ENCODE peak calls at places on chromosomes 4 and X, in ten cellular contexts. M is tibial nerve; P is AG04450; K is right atrium auricular region; W is CD4-positive, alpha-beta memory T cell; X is heart left ventricle; G is testis; N is astrocyte; T is astrocyte of the cerebellum; F is cardiac fibroblast. Y is an unnamed sample.

GRCh38 chrX:45758319-45758718 is 557.6 kb upstream of the DIPK2B start:
- DNase-seq in P (peak), G (no peak), F (peak), K (no peak), N (peak), X (no peak), M (no peak), T (peak), W (peak), Y (no peak)

GRCh38 chrX:110734894-110735541 is 60.6 kb downstream of the CHRDL1 start:
- DNase-seq in N (peak), F (peak), X (no peak), T (peak), M (no peak), W (no peak), P (no peak), G (no peak), K (no peak), Y (peak)

GRCh38 chr4:37685726-37686372 is 327 bp downstream of the RELL1 start:
- DNase-seq in F (peak), K (no peak), N (no peak), X (no peak), P (no peak), G (peak), M (peak), T (no peak), W (no peak), Y (no peak)

GRCh38 chrX:154021131-154021611 is 1.5 kb upstream of the IRAK1 start:
- DNase-seq in F (peak), T (no peak), X (no peak), M (no peak), P (no peak), G (no peak), N (peak), W (no peak), K (no peak), Y (no peak)

GRCh38 chrX:295136-295535 is 14.0 kb downstream of the PLCXD1 start:
- DNase-seq in W (no peak), P (no peak), G (no peak), M (no peak), F (no peak), K (no peak), N (no peak), T (no peak), X (no peak), Y (no peak)

GRCh38 chr4:40204507-40205258 is 7.9 kb downstream of the RHOH start:
- DNase-seq in X (no peak), M (no peak), N (no peak), F (no peak), P (no peak), K (no peak), W (no peak), T (no peak), G (no peak), Y (no peak)

GRCh38 chr4:163495900-163496299 is 1.4 kb downstream of the TMA16 start:
- DNase-seq in X (no peak), W (peak), M (no peak), T (no peak), F (no peak), K (no peak), G (no peak), N (no peak), P (no peak), Y (no peak)

GRCh38 chr4:94372579-94372978 is 29.9 kb upstream of the HPGDS start:
- DNase-seq in M (no peak), G (no peak), N (no peak), P (no peak), T (no peak), X (no peak), K (no peak), W (no peak), F (no peak), Y (no peak)

GRCh38 chr4:23932935-23933334 is 43.1 kb upstream of the PPARGC1A start:
- DNase-seq in N (peak), F (peak), M (no peak), X (no peak), P (no peak), K (no peak), T (peak), G (no peak), W (no peak), Y (no peak)

GRCh38 chr4:7280906-7281305 is 88.6 kb downstream of the SORCS2 start:
- DNase-seq in W (no peak), M (no peak), P (no peak), T (no peak), G (no peak), K (no peak), F (no peak), N (peak), X (no peak), Y (no peak)

GRCh38 chrX:30910124-30910860 is 21.2 kb upstream of the TAB3 start:
- DNase-seq in K (no peak), M (no peak), P (no peak), T (peak), N (peak), F (peak), X (no peak), G (no peak), W (no peak), Y (no peak)

GRCh38 chr4:29983890-29984289 is 736.3 kb upstream of the PCDH7 start:
- DNase-seq in X (no peak), K (no peak), G (no peak), T (no peak), F (no peak), M (no peak), P (no peak), N (no peak), W (no peak), Y (no peak)

GRCh38 chr4:112938461-112939058 is 110.9 kb upstream of the ANK2 start:
- DNase-seq in X (no peak), P (peak), F (peak), K (no peak), G (no peak), N (peak), M (no peak), T (peak), W (peak), Y (peak)

GRCh38 chr4:1047976-1048780 is 36.8 kb downstream of the FGFRL1 start:
- DNase-seq in G (no peak), N (no peak), T (no peak), W (no peak), M (no peak), F (no peak), X (peak), K (no peak), P (no peak), Y (no peak)

GRCh38 chr4:84673475-84674230 is 90.7 kb downstream of the CDS1 start:
- DNase-seq in W (no peak), F (peak), P (peak), K (no peak), N (peak), M (no peak), X (no peak), G (no peak), T (peak), Y (no peak)

GRCh38 chr4:38805530-38806145 is 1.0 kb upstream of the TLR1 start:
- DNase-seq in M (peak), N (no peak), G (peak), T (no peak), W (no peak), P (no peak), X (peak), K (no peak), F (peak), Y (no peak)

GRCh38 chrX:49291615-49292337 is 11.7 kb upstream of the GAGE10 start:
- DNase-seq in K (no peak), P (peak), N (peak), F (peak), G (peak), X (no peak), W (peak), T (peak), M (peak), Y (no peak)

GRCh38 chrX:18639280-18639679 is 32.6 kb downstream of the RS1 start:
- DNase-seq in M (no peak), T (no peak), N (no peak), P (no peak), W (no peak), F (no peak), G (no peak), X (no peak), K (no peak), Y (no peak)

GRCh38 chr4:23163649-23164436 is 471.1 kb downstream of the GBA3 start:
- DNase-seq in P (no peak), W (no peak), N (peak), T (peak), X (no peak), M (no peak), K (no peak), G (no peak), F (no peak), Y (no peak)

GRCh38 chr4:117817316-117817715 is 217.0 kb upstream of the NDST3 start:
- DNase-seq in N (peak), G (no peak), K (no peak), W (no peak), M (no peak), F (no peak), X (no peak), P (no peak), T (no peak), Y (no peak)

GRCh38 chrX:7996414-7996813 is 69.2 kb upstream of the PNPLA4 start:
- DNase-seq in X (no peak), N (peak), M (peak), F (peak), K (no peak), P (no peak), T (peak), G (peak), W (peak), Y (no peak)

GRCh38 chr4:70559216-70559830 is 32.7 kb upstream of the AMBN start:
- DNase-seq in P (no peak), T (peak), M (peak), N (peak), G (peak), W (peak), X (no peak), F (peak), K (no peak), Y (no peak)

GRCh38 chr4:60201052-60201673 is 999.0 kb upstream of the ADGRL3 start:
- DNase-seq in K (no peak), T (peak), F (peak), P (peak), M (peak), N (peak), W (no peak), G (peak), X (no peak), Y (peak)

GRCh38 chr4:108337923-108338322 is 169.2 kb upstream of the LEF1 start:
- DNase-seq in G (no peak), K (no peak), P (no peak), N (peak), F (peak), X (no peak), T (no peak), W (no peak), M (no peak), Y (no peak)

DNA sequence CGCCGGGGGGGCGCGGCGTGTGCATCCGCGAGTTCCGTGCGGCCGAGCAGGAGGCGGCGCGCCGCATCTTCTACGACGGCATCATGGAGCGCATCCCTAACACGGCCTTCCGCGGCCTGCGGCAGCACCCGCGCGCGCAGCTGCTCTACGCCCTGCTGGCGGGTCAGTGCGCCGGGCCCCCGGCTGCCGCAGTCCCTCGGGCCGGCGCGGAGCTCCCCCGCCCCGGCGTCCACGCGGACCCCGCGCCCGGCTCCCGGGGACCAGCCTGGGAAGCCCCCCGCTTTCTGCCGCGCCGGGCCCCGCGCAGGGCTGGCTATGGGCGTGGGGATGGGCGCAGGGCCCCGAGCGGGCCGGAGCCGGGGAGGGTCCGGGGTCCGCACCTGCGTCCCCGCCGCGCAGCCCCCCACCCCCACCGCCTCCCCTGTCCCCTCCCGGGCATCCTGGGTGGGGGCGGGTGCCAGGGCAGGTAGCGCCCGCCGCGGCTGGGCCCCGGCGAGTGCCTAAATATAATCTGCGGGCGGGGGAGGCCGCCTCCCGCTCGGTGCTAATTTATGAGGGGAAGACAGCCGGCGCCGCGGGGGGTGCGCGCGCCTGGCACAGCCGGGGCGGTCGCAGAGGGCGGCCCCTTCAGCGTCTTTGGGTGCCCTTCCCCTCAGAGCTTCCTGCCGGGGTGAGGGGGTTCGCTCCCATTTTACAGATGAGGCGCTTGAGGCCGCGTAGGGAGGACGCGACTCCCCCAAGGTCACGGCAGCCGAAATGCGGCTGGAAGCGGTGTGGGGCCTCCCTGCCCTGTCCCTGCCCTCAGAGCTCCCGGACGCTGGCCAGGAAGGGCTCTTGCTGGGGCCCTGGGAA is 825 bp downstream of the NAT8L start:
- DNase-seq in G (no peak), M (no peak), X (peak), T (no peak), W (no peak), P (no peak), K (no peak), F (no peak), N (no peak), Y (no peak)
- H3K4me3 ChIP-seq in G (peak), M (no peak), X (no peak), T (no peak), W (no peak), P (no peak), K (peak), F (no peak), N (no peak), Y (no peak)

GRCh38 chr4:176256921-176257320 is 12.1 kb downstream of the ASB5 start:
- DNase-seq in P (no peak), G (no peak), M (no peak), K (no peak), W (no peak), T (no peak), F (no peak), X (no peak), N (peak), Y (no peak)

GRCh38 chr4:176258135-176258534 is 10.9 kb downstream of the ASB5 start:
- DNase-seq in X (no peak), W (no peak), N (no peak), M (no peak), K (no peak), P (no peak), T (no peak), F (no peak), G (no peak), Y (no peak)

GRCh38 chr4:176261018-176261417 is 8.0 kb downstream of the ASB5 start:
- DNase-seq in N (no peak), X (no peak), F (no peak), T (no peak), P (no peak), M (no peak), W (no peak), G (no peak), K (no peak), Y (no peak)

GRCh38 chr4:176261481-176261880 is 7.5 kb downstream of the ASB5 start:
- DNase-seq in P (peak), N (no peak), K (no peak), X (no peak), T (no peak), G (no peak), M (no peak), W (no peak), F (no peak), Y (no peak)

GRCh38 chr4:176259330-176260090 is 9.5 kb downstream of the ASB5 start:
- DNase-seq in T (no peak), M (no peak), W (no peak), N (peak), P (no peak), X (no peak), G (no peak), K (no peak), F (peak), Y (no peak)
- H3K4me3 ChIP-seq in T (no peak), M (no peak), W (no peak), N (no peak), P (no peak), X (no peak), G (no peak), K (no peak), F (no peak), Y (no peak)

GRCh38 chrX:118973389-118974087 is 880 bp upstream of the LONRF3 start:
- DNase-seq in N (no peak), P (no peak), K (no peak), W (no peak), M (no peak), F (no peak), G (no peak), X (no peak), T (no peak), Y (no peak)

GRCh38 chrX:118975831-118976598 is 1.6 kb downstream of the LONRF3 start:
- DNase-seq in X (peak), K (peak), F (peak), P (no peak), G (peak), M (peak), T (no peak), N (no peak), W (peak), Y (no peak)

GRCh38 chrX:118976599-118977340 is 2.4 kb downstream of the LONRF3 start:
- DNase-seq in K (no peak), T (no peak), M (no peak), W (no peak), G (peak), N (no peak), X (peak), F (peak), P (no peak), Y (no peak)

GRCh38 chrX:118974908-118975671 is 672 bp downstream of the LONRF3 start:
- DNase-seq in M (no peak), K (no peak), P (no peak), W (peak), X (no peak), N (no peak), T (no peak), F (peak), G (peak), Y (no peak)

DNA sequence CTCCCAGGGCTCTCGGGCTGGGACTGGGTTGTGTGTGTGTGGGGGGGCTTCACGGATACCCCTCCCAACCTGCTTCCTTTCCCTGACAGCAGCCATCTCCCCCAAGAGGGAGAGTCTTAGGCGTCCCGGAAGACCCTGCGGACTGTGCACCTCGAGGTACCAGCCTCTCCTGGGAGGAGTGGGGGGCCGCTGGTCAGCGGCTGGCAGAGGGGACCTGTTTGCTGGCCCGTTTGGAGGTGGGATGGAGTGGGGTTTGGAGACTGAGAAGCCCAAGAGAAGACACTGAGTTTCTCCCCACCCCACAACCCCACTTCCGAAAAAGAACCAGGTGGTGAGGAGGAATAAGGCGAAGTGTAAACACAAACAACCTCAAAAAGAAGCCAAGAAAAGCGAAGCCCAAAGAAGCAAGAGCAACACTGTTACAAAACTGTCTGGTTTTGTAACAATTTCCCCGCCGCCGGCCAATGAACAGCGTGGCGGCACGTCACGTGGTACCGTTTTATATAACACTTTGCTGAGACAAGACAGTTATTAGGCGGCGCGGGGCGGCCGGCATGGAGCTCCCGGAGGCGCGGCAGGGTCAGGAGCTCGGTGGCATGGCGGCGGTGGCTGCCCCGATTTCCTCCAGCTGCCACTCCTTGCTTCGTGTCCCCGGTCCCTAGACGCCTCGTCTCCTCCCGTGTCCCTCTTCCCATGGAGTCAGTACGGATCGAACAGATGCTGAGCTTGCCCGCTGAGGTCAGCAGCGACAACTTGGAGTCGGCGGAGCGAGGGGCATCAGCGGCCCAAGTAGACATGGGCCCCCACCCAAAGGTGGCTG is at the start of gene LONRF3:
- DNase-seq in P (no peak), W (peak), T (no peak), M (peak), X (peak), G (peak), F (peak), N (peak), K (peak), Y (no peak)
- H3K4me3 ChIP-seq in P (peak), W (peak), T (peak), M (peak), X (peak), G (peak), F (peak), N (no peak), K (peak), Y (peak)

GRCh38 chr4:33924239-33924638 is 2320.1 kb downstream of the ARAP2 start:
- DNase-seq in N (peak), F (peak), P (peak), M (no peak), K (no peak), T (peak), G (peak), W (no peak), X (no peak), Y (peak)
- H3K4me3 ChIP-seq in N (no peak), F (no peak), P (no peak), M (no peak), K (no peak), T (no peak), G (no peak), W (no peak), X (no peak), Y (no peak)

DNA sequence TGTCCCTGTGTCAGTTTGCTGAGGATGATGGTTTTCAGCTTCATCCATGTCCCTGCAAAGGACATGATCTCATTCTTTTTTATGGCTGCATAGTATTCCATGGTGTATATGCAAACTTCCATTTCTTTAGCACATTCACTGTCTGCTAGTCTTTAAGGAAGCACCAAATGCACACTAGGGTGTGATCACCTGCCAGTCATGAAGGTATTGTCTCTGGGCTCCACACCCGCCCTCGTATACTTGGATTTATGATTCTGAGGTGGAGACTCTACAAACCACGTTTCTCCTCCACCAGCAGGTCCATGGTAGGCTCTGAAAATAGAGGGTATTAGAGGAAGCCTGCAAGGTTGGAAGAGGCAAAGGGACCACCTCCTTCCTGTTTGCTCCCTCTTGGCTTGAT is 75.9 kb upstream of the MAML3 start:
- DNase-seq in N (no peak), P (no peak), K (no peak), M (no peak), F (no peak), X (no peak), G (no peak), W (no peak), T (no peak), Y (no peak)
- H3K4me3 ChIP-seq in N (no peak), P (no peak), K (no peak), M (no peak), F (no peak), X (no peak), G (no peak), W (no peak), T (no peak), Y (no peak)